ENCODE peak calls at places on chromosomes 4 and X, in ten cellular contexts. F is NCI-H1930; S is activated CD8-positive, alpha-beta memory T cell treated with anti-CD3 and anti-CD28 coated beads for 1 hour; K is activated naive CD4-positive, alpha-beta T cell; D is cardiac fibroblast; R is T-helper 2 cell; C is fibroblast of the aortic adventitia; T is GM12865; H is posterior cingulate gyrus; P is mammary epithelial cell. Q is an unnamed sample.

GRCh38 chrX:132592880-132593279 is 104.0 kb upstream of the MBNL3 start:
- DNase-seq in F (no peak), S (no peak), K (no peak), D (no peak), R (no peak), C (peak; percentile 6), T (peak; percentile 29), H (no peak), P (no peak), Q (peak; percentile 51)

GRCh38 chrX:12142661-12143060 is 4.4 kb downstream of the FRMPD4 start:
- DNase-seq in F (no peak), S (no peak), K (no peak), D (no peak), R (no peak), C (no peak), T (no peak), H (no peak), P (no peak), Q (no peak)

GRCh38 chr4:118154643-118155042 is 120.4 kb downstream of the NDST3 start:
- DNase-seq in F (no peak), S (no peak), K (no peak), D (no peak), R (no peak), C (no peak), T (no peak), H (no peak), P (peak; percentile 20), Q (no peak)

GRCh38 chrX:66015152-66015827 is 24.6 kb downstream of the VSIG4 start:
- DNase-seq in F (no peak), S (no peak), K (no peak), D (peak; percentile 2), R (no peak), C (no peak), T (peak; percentile 79), H (no peak), P (no peak), Q (no peak)

GRCh38 chr4:8905236-8905772 is 33.7 kb upstream of the HMX1 start:
- DNase-seq in F (no peak), S (no peak), K (no peak), D (no peak), R (no peak), C (no peak), T (no peak), H (no peak), P (no peak), Q (no peak)

GRCh38 chr4:20127626-20128025 is 124.1 kb upstream of the SLIT2 start:
- DNase-seq in F (no peak), S (no peak), K (no peak), D (peak; percentile 59), R (no peak), C (peak; percentile 64), T (no peak), H (no peak), P (no peak), Q (no peak)

GRCh38 chr4:53854991-53855885 is 209.2 kb downstream of the CHIC2 start:
- DNase-seq in F (no peak), S (no peak), K (no peak), D (peak; percentile 65), R (no peak), C (peak; percentile 88), T (no peak), H (no peak), P (peak; percentile 37), Q (no peak)

GRCh38 chr4:6085028-6085942 is 67.1 kb upstream of the C4orf50 start:
- DNase-seq in F (no peak), S (no peak), K (no peak), D (no peak), R (no peak), C (no peak), T (no peak), H (no peak), P (no peak), Q (no peak)

Q was measured in NCI-H2107.